ENCODE peak calls at places on chromosomes 6 and 20, in five cellular contexts. B is stomach; H is CD4-positive, alpha-beta T cell; N is esophagus squamous epithelium; E is H9. I is an unnamed sample. For H3K27me3, the result is how much of the 10 kb centered on the place peaks cover.

GRCh38 chr20:33387177-33387576 is 14.1 kb downstream of the CDK5RAP1 start:
- DNase-seq in B (no peak), H (no peak), N (no peak), E (no peak), I (no peak)

GRCh38 chr6:42400031-42400760 is 51.5 kb downstream of the TRERF1 start:
- DNase-seq in B (no peak), H (no peak), N (no peak), E (no peak), I (no peak)

GRCh38 chr20:31691646-31692275 is 30.9 kb downstream of the BCL2L1 start:
- DNase-seq in B (no peak), H (no peak), N (no peak), E (no peak), I (peak)

GRCh38 chr6:85163553-85163952 is 286.3 kb upstream of the NT5E start:
- DNase-seq in B (no peak), H (no peak), N (no peak), E (no peak), I (no peak)

GRCh38 chr6:96990462-96990861 is 65.9 kb downstream of the KLHL32 start:
- DNase-seq in B (no peak), H (no peak), N (no peak), E (peak), I (no peak)

GRCh38 chr20:723756-724155 is 44.5 kb downstream of the SLC52A3 start:
- DNase-seq in B (no peak), H (no peak), N (no peak), E (peak), I (peak)

GRCh38 chr20:44454301-44454963 is 21.2 kb upstream of the TTPAL start:
- DNase-seq in B (no peak), H (no peak), N (no peak), E (no peak), I (no peak)

GRCh38 chr6:70673601-70674000 is 5.9 kb downstream of the SMAP1 start:
- DNase-seq in B (no peak), H (no peak), N (no peak), E (no peak), I (no peak)

GRCh38 chr6:127468936-127469335 is 9.7 kb upstream of the KIAA0408 start:
- DNase-seq in B (no peak), H (no peak), N (no peak), E (no peak), I (no peak)

GRCh38 chr6:29763491-29764289 is 40.5 kb downstream of the HLA-F start:
- DNase-seq in B (no peak), H (no peak), N (no peak), E (no peak), I (no peak)

GRCh38 chr20:57411406-57412283 is 20.4 kb downstream of the RBM38 start:
- DNase-seq in B (no peak), H (no peak), N (no peak), E (no peak), I (no peak)

GRCh38 chr6:26024651-26025046 is 62.0 kb downstream of the TRIM38 start:
- DNase-seq in B (no peak), H (no peak), N (no peak), E (no peak), I (no peak)

GRCh38 chr6:17064975-17065374 is 36.9 kb upstream of the STMND1 start:
- DNase-seq in B (no peak), H (no peak), N (no peak), E (no peak), I (no peak)

GRCh38 chr20:50242863-50243609 is 52.4 kb downstream of the CEBPB start:
- DNase-seq in B (peak), H (no peak), N (no peak), E (no peak), I (no peak)

GRCh38 chr6:170421921-170422320 is 115.4 kb downstream of the FAM120B start:
- DNase-seq in B (no peak), H (no peak), N (no peak), E (no peak), I (no peak)

GRCh38 chr6:170420791-170421776 is 114.5 kb downstream of the FAM120B start:
- DNase-seq in B (no peak), H (no peak), N (no peak), E (no peak), I (no peak)

GRCh38 chr6:170423814-170424633 is 117.5 kb downstream of the FAM120B start:
- DNase-seq in B (no peak), H (no peak), N (no peak), E (no peak), I (no peak)

GRCh38 chr6:170423030-170423429 is 116.5 kb downstream of the FAM120B start:
- DNase-seq in B (no peak), H (no peak), N (no peak), E (peak), I (peak)

DNA sequence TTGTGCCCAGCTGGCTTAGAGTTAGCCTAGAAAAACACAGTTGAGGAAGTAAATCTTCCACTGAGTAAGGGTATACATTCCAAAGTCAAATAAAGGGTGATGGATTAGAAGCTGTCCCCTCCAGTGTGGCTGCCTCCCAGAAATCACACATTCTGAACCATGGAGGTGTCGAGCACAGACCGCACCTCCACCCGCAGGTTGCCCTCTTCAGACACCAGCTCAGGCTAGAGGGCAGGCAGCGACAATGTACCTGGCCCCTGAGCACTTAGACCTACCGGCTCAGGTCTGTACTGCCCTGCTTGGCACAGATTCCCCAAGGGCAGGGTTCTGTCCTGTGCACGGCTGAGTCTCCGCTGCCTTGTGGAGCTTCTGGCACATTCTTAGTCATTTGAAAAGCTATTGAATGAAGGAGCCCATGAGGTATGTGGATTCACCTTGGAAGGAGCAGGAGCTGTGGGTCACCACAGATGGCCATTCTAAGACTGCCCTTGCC is 118.1 kb downstream of the FAM120B start:
- DNase-seq in B (no peak), H (no peak), N (no peak), E (no peak), I (no peak)
- H3K27me3 ChIP-seq in B (under half), H (under half), N (half or more), E (under half), I (under half)

GRCh38 chr6:137518584-137518983 is 24.4 kb upstream of the OLIG3 start:
- DNase-seq in B (no peak), H (no peak), N (no peak), E (peak), I (no peak)

GRCh38 chr6:137519629-137520176 is 25.5 kb upstream of the OLIG3 start:
- DNase-seq in B (no peak), H (no peak), N (no peak), E (no peak), I (peak)

GRCh38 chr6:137514418-137514817 is 20.2 kb upstream of the OLIG3 start:
- DNase-seq in B (no peak), H (no peak), N (no peak), E (no peak), I (no peak)

GRCh38 chr6:137520520-137520919 is 26.3 kb upstream of the OLIG3 start:
- DNase-seq in B (no peak), H (no peak), N (no peak), E (no peak), I (no peak)

DNA sequence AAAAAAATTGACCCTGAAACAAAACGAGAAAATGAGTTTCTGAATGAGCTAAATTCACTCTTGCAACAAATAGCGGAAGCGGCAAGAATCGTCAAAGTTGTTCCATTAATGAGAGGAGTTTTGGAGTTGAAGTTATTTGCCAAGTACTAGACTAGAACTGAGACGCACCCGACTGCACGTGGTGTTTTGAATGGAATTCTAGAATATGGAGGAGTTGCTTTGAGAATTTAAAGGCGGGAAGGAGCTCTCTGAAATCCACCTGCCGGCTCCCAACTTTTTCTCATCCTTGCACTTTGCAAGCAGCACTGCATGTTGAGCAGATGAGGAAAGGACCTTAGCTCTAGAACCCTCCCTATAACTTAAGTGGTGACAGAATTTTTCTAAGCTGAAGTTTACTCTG is 23.2 kb upstream of the OLIG3 start:
- DNase-seq in B (no peak), H (no peak), N (no peak), E (no peak), I (no peak)
- H3K27me3 ChIP-seq in B (under half), H (half or more), N (half or more), E (under half), I (under half)

DNA sequence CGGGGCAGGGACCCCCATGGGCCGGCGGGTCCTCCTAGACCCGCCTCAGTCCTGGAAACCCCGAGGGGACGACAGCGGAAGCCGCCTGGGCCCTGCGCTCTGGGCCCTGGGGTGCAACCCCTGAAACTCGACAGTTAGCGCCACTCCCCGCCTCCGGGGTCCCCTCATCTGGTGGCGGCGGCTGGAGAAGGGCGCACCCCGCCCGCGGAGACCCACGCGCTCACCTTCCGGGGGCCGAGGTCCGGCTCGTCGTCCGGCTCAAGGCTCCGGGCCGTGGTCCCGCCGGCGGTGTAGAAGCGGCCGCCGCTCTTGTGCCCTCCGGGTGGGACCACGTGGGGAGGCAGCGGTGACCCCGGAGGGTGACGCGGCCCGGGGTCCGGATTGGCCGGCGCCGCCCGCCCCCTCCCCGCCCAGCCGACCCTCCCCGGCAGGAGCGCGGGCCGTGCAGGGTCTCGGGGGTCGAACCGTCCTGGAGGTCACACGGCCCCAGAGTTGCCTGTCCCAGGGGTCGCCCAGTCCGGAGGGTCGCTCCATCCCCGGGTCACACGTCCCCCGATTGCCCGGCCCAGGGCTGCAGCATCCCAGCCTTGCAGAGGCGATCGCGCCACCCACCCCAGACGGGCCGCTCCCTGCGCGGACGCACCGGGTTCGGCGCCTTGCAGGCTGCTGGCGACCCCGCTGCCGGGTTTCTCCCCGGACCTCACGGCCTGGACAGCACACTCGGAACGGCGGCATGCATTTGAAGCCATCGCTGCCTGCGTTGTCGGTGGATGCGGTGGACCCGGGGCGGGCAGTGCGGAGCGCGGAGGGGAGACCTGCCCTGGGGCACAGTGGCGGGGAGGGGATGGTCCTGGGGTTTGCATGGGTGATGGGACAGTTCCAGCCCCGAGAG is 22.4 kb upstream of the FRMD1 start:
- DNase-seq in B (no peak), H (no peak), N (no peak), E (no peak), I (peak)
- H3K27me3 ChIP-seq in B (under half), H (under half), N (half or more), E (under half), I (under half)

GRCh38 chr20:54168961-54169862 is 4.6 kb downstream of the CYP24A1 start:
- DNase-seq in B (no peak), H (no peak), N (no peak), E (no peak), I (no peak)
- H3K27me3 ChIP-seq in B (under half), H (half or more), N (half or more), E (under half), I (under half)

DNA sequence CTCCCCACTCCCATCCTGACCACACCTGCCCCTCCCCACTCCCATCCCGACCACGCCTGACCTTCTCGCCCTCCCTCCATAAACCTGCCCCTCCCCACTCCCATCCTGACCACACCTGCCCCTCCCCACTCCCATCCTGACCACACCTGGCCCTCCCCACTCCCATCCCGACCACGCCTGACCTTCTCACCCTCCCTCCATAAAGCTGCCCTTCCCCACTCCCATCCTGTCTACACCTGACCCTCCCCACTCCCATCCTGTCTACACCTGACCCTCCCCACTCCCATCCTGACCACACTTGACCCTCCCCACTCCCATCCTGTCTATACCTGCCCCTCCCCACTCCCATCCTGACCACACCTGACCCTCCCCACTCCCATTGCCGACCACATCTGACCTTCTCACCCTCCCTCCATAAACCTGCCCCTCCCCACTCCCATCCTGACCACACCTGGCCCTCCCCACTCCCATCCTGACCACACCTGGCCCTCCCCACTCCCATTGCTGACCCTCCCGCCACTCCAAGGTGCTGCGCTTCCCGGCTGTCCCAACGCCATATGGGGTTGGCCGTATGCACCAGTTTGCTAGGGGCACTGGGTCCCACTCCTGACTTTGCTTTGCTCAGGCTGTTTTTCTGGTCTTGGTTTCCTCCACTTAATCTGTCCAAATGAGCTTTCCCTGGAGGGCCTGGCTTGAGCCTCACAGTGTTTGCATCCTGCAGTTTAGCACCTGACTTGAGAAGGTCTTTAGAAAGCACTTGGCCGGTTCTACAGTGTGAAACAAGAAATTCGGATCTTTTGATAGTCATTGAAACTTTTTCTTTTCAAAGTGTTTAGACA is 2.9 kb downstream of the KIF25 start:
- DNase-seq in B (no peak), H (no peak), N (no peak), E (no peak), I (no peak)
- H3K27me3 ChIP-seq in B (under half), H (under half), N (under half), E (under half), I (under half)

DNA sequence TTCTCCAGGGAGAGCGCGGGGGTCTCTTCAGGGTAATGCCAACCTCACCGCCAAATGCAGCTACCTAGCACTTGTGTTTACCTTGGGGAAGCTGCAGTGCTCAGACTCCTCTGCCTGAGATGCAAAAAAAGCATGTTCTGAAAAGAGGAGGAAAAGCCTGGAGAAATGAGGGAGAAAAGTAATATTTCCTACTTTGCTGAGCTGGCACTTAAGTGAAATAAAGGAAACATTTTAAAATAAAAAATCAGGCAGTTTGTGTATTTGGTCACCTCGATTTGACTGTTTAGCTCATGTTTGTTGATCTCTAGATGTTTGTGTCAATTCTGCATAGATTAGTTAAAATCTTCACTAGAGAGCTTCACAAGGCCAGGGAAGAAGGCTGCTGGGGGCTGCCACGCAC is 487.2 kb downstream of the QKI start:
- DNase-seq in B (no peak), H (no peak), N (no peak), E (no peak), I (no peak)
- H3K27me3 ChIP-seq in B (under half), H (under half), N (under half), E (under half), I (under half)

GRCh38 chr6:168103036-168103830 is 24.2 kb upstream of the FRMD1 start:
- DNase-seq in B (no peak), H (no peak), N (no peak), E (no peak), I (no peak)

GRCh38 chr6:168102093-168102985 is 23.3 kb upstream of the FRMD1 start:
- DNase-seq in B (peak), H (no peak), N (no peak), E (no peak), I (peak)

GRCh38 chr6:168105813-168106660 is 27.0 kb upstream of the FRMD1 start:
- DNase-seq in B (no peak), H (no peak), N (no peak), E (no peak), I (peak)

GRCh38 chr6:168107191-168107940 is 28.4 kb upstream of the FRMD1 start:
- DNase-seq in B (no peak), H (no peak), N (no peak), E (no peak), I (no peak)

DNA sequence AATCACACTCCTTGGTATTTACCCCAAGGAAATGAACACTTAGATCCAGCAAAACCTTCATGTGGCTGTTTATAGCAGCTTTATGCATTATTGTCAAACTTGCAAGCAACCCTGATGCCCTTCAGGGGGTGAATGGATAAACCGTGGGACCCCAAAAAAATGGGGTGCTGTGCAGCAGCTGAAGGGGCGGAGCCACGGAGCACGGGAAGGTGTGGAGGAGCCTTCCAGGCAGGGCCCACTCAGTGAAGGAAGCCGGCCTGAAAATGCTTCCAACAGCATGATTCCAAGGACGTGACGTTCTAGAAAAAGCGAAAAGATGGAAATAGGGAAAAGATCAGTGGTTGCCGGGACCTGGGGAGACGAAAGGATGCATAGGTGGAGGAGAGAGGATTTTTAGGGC is 25.6 kb upstream of the FRMD1 start:
- DNase-seq in B (no peak), H (no peak), N (no peak), E (no peak), I (no peak)
- H3K27me3 ChIP-seq in B (under half), H (under half), N (half or more), E (under half), I (under half)

GRCh38 chr6:31954511-31954910 is 4.3 kb downstream of the NELFE start:
- DNase-seq in B (no peak), H (no peak), N (no peak), E (no peak), I (no peak)
- H3K27me3 ChIP-seq in B (under half), H (under half), N (under half), E (under half), I (under half)

GRCh38 chr6:134766497-134766896 is 183.4 kb downstream of the ALDH8A1 start:
- DNase-seq in B (no peak), H (no peak), N (no peak), E (no peak), I (no peak)

GRCh38 chr6:134768936-134769335 is 181.0 kb downstream of the ALDH8A1 start:
- DNase-seq in B (no peak), H (no peak), N (no peak), E (no peak), I (no peak)

DNA sequence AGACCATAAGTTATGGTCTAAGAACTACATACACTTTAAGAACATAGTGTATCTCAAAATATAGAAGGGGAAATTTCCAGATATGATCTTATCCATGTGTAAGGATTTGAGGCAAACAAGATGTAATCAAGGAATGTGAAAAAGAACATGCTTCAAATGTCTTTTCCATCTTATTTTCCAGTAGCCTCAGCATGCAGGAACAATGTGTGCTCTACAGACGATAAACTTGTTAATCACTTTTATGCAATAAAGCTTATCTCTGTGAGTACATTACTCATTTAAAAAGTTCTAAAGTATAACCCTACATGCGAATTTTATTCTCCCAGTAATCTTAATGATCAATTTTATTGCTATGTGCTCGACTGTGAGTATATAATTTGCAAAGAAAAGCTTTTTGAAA is 185.2 kb downstream of the ALDH8A1 start:
- DNase-seq in B (no peak), H (no peak), N (no peak), E (no peak), I (no peak)
- H3K27me3 ChIP-seq in B (under half), H (under half), N (half or more), E (under half), I (under half)

I was measured in H7.